ENCODE peak calls at places on chromosome 11, in seven cellular contexts. H, S, J, X, G, Y and U are unnamed samples.

GRCh38 chr11:66727282-66727882 is 1.6 kb downstream of the SPTBN2 start:
- DNase-seq in H (no peak), S (peak; percentile 53), J (peak; percentile 69), X (no peak), G (peak; percentile 84), Y (no peak), U (no peak)

GRCh38 chr11:19698493-19699292 is 13.9 kb upstream of the NAV2 start:
- DNase-seq in H (no peak), S (no peak), J (no peak), X (no peak), G (no peak), Y (no peak), U (no peak)

GRCh38 chr11:64918056-64918455 is 1.0 kb upstream of the ATG2A start:
- DNase-seq in H (no peak), S (no peak), J (peak; percentile 65), X (peak; percentile 16), G (no peak), Y (no peak), U (no peak)

GRCh38 chr11:1292018-1292643 is 17.3 kb downstream of the TOLLIP start:
- DNase-seq in H (no peak), S (no peak), J (no peak), X (no peak), G (no peak), Y (no peak), U (no peak)

GRCh38 chr11:104968856-104969776 is 742 bp upstream of the CASP4 start:
- DNase-seq in H (no peak), S (no peak), J (no peak), X (peak; percentile 50), G (no peak), Y (no peak), U (peak; percentile 21)

GRCh38 chr11:80167766-80168165 is 726.9 kb upstream of the TENM4 start:
- DNase-seq in H (no peak), S (no peak), J (no peak), X (no peak), G (no peak), Y (no peak), U (no peak)

GRCh38 chr11:43937434-43938411 is 4.7 kb upstream of the C11orf96 start:
- DNase-seq in H (no peak), S (no peak), J (peak; percentile 23), X (no peak), G (no peak), Y (no peak), U (no peak)

GRCh38 chr11:86408845-86409244 is 34.2 kb downstream of the CCDC81 start:
- DNase-seq in H (no peak), S (no peak), J (no peak), X (no peak), G (no peak), Y (no peak), U (no peak)

GRCh38 chr11:65885808-65886536 is 2.3 kb downstream of the FIBP start:
- DNase-seq in H (no peak), S (no peak), J (no peak), X (no peak), G (no peak), Y (no peak), U (no peak)

GRCh38 chr11:126755494-126755893 is 245.1 kb downstream of the KIRREL3 start:
- DNase-seq in H (no peak), S (no peak), J (no peak), X (no peak), G (no peak), Y (no peak), U (no peak)

GRCh38 chr11:35750981-35751663 is 88.5 kb downstream of the TRIM44 start:
- DNase-seq in H (no peak), S (no peak), J (no peak), X (no peak), G (no peak), Y (no peak), U (no peak)

GRCh38 chr11:69832561-69833413 is 13.6 kb upstream of the FGF3 start:
- DNase-seq in H (no peak), S (no peak), J (no peak), X (no peak), G (peak; percentile 26), Y (peak; percentile 17), U (no peak)

GRCh38 chr11:2795491-2795991 is 90.0 kb downstream of the CDKN1C start:
- DNase-seq in H (no peak), S (no peak), J (no peak), X (no peak), G (no peak), Y (no peak), U (peak; percentile 44)

GRCh38 chr11:10355257-10355661 is 50.4 kb downstream of the ADM start:
- DNase-seq in H (no peak), S (no peak), J (no peak), X (no peak), G (no peak), Y (no peak), U (no peak)

GRCh38 chr11:7614656-7615055 is 58.6 kb downstream of the CYB5R2 start:
- DNase-seq in H (no peak), S (no peak), J (no peak), X (no peak), G (no peak), Y (no peak), U (no peak)

GRCh38 chr11:33742249-33742851 is 6.1 kb upstream of the CD59 start:
- DNase-seq in H (no peak), S (no peak), J (no peak), X (no peak), G (peak; percentile 20), Y (no peak), U (no peak)

GRCh38 chr11:64285885-64286800 is 495 bp downstream of the GPR137 start:
- DNase-seq in H (no peak), S (no peak), J (no peak), X (no peak), G (peak; percentile 73), Y (no peak), U (no peak)

GRCh38 chr11:1934326-1935155 is 12.6 kb upstream of the MRPL23 start:
- DNase-seq in H (no peak), S (peak; percentile 28), J (no peak), X (no peak), G (no peak), Y (peak; percentile 21), U (no peak)

GRCh38 chr11:117586392-117586791 is 210.6 kb downstream of the DSCAML1 start:
- DNase-seq in H (no peak), S (no peak), J (no peak), X (no peak), G (no peak), Y (no peak), U (no peak)

GRCh38 chr11:82895437-82896091 is 4.7 kb downstream of the PRCP start:
- DNase-seq in H (peak; percentile 42), S (peak; percentile 39), J (no peak), X (no peak), G (no peak), Y (no peak), U (no peak)

GRCh38 chr11:16169541-16169940 is 186.8 kb downstream of the SOX6 start:
- DNase-seq in H (no peak), S (no peak), J (no peak), X (no peak), G (no peak), Y (no peak), U (no peak)

GRCh38 chr11:34332524-34332923 is 25.3 kb downstream of the ABTB2 start:
- DNase-seq in H (no peak), S (no peak), J (no peak), X (peak; percentile 80), G (no peak), Y (no peak), U (no peak)

GRCh38 chr11:64888761-64889511 is 10.5 kb upstream of the EHD1 start:
- DNase-seq in H (no peak), S (no peak), J (peak; percentile 98), X (peak; percentile 41), G (no peak), Y (no peak), U (no peak)

GRCh38 chr11:106551744-106552671 is 466.3 kb downstream of the GUCY1A2 start:
- DNase-seq in H (no peak), S (no peak), J (no peak), X (no peak), G (no peak), Y (no peak), U (no peak)

GRCh38 chr11:70124321-70125061 is 46.4 kb downstream of the ANO1 start:
- DNase-seq in H (no peak), S (no peak), J (no peak), X (no peak), G (no peak), Y (no peak), U (no peak)

GRCh38 chr11:103086461-103086860 is 5.5 kb downstream of the DCUN1D5 start:
- DNase-seq in H (no peak), S (no peak), J (no peak), X (no peak), G (no peak), Y (no peak), U (no peak)
- TF ChIP-seq TAF1 in H (no peak), S (no peak), J (no peak), X (no peak), G (no peak), Y (no peak), U (no peak)

DNA sequence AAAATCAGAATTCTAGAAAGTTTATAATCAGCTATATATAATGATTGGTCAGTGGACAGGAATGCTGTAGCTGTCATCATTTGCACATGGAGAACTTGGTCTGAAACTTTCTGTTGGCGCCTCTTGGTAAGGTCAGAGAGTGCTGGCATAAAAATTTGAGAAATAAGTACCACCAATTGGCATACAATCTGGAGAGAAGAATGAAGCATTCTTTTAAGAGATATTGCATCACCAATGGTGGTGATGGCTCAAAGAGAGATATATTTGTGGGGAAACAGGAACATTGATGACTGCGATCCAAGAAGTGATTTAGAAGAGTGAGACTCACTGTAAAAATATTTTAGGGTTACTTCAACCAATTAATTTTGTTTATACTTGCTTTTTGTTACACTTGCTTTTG is 19.7 kb upstream of the OOSP1 start:
- DNase-seq in H (no peak), S (no peak), J (no peak), X (no peak), G (no peak), Y (no peak), U (no peak)
- TF ChIP-seq TAF1 in H (no peak), S (no peak), J (no peak), X (no peak), G (no peak), Y (no peak), U (no peak)

GRCh38 chr11:9004310-9004945 is 627 bp upstream of the NRIP3 start:
- DNase-seq in H (no peak), S (peak; percentile 17), J (no peak), X (no peak), G (no peak), Y (peak; percentile 8), U (peak; percentile 81)

GRCh38 chr11:9001736-9002135 is 2.1 kb downstream of the NRIP3 start:
- DNase-seq in H (no peak), S (no peak), J (peak; percentile 71), X (no peak), G (no peak), Y (no peak), U (no peak)

GRCh38 chr11:9005087-9005486 is 1.3 kb upstream of the NRIP3 start:
- DNase-seq in H (no peak), S (no peak), J (no peak), X (no peak), G (no peak), Y (no peak), U (no peak)

GRCh38 chr11:9003573-9004309 is at the start of gene NRIP3:
- DNase-seq in H (no peak), S (peak; percentile 65), J (peak; percentile 83), X (no peak), G (peak; percentile 94), Y (peak; percentile 46), U (peak; percentile 13)

GRCh38 chr11:9002920-9003572 is 755 bp downstream of the NRIP3 start:
- DNase-seq in H (no peak), S (no peak), J (peak; percentile 32), X (no peak), G (no peak), Y (no peak), U (no peak)
- TF ChIP-seq TAF1 in H (no peak), S (no peak), J (no peak), X (no peak), G (no peak), Y (no peak), U (no peak)

GRCh38 chr11:28739489-28740280 is 631.5 kb downstream of the METTL15 start:
- DNase-seq in H (no peak), S (no peak), J (no peak), X (no peak), G (no peak), Y (no peak), U (no peak)
- TF ChIP-seq TAF1 in H (no peak), S (no peak), J (no peak), X (no peak), G (no peak), Y (no peak), U (no peak)